ENCODE peak calls at places on chromosome 4, in nine cellular contexts. R is smooth muscle cell of the brain vasculature; L is NCI-H748 treated with DMSO at 0.1 percent for 48 hours; U is Right ventricle myocardium superior; S is GM23248; T is SHP77; N is NCI-H524; W is stimulated activated CD4-positive, alpha-beta T cell treated with anti-CD3 and anti-CD28 coated beads, Interleukin-15, amount 100 ng/mL, for 1 hour; P is heart left ventricle. G is an unnamed sample.

GRCh38 chr4:76952631-76953587 is 3.4 kb downstream of the SEPTIN11 start:
- DNase-seq in W (no peak), U (no peak), T (no peak), P (no peak), S (peak), R (no peak), L (no peak), N (peak), G (no peak)

GRCh38 chr4:185792384-185793146 is 19.4 kb downstream of the SORBS2 start:
- DNase-seq in L (peak), U (no peak), W (no peak), S (peak), T (no peak), P (no peak), N (no peak), R (peak), G (no peak)

GRCh38 chr4:139933541-139933940 is 220.4 kb downstream of the MAML3 start:
- DNase-seq in T (no peak), R (no peak), P (no peak), W (no peak), U (no peak), L (no peak), S (no peak), N (peak), G (no peak)

GRCh38 chr4:152939655-152940054 is 3.5 kb downstream of the FHDC1 start:
- DNase-seq in R (no peak), N (peak), U (no peak), T (no peak), S (no peak), P (no peak), W (no peak), L (no peak), G (no peak)

GRCh38 chr4:87865960-87866598 is 33.3 kb downstream of the MEPE start:
- DNase-seq in P (no peak), W (no peak), T (no peak), L (no peak), S (peak), U (no peak), N (no peak), R (no peak), G (no peak)

GRCh38 chr4:24104173-24104572 is 214.3 kb upstream of the PPARGC1A start:
- DNase-seq in W (no peak), R (peak), P (no peak), L (no peak), U (no peak), T (no peak), N (no peak), S (peak), G (no peak)

GRCh38 chr4:105106416-105106815 is 40.3 kb upstream of the TET2 start:
- DNase-seq in U (no peak), T (no peak), L (no peak), S (no peak), N (no peak), W (no peak), P (no peak), R (no peak), G (no peak)

GRCh38 chr4:76459291-76459723 is 24.3 kb downstream of the SHROOM3 start:
- DNase-seq in P (no peak), T (no peak), L (no peak), W (no peak), R (no peak), U (no peak), N (no peak), S (peak), G (no peak)

GRCh38 chr4:182826391-182826790 is 90.8 kb downstream of the DCTD start:
- DNase-seq in N (no peak), S (no peak), P (no peak), T (no peak), U (no peak), R (no peak), L (no peak), W (no peak), G (no peak)

GRCh38 chr4:110824344-110824743 is 201.5 kb upstream of the PITX2 start:
- DNase-seq in W (no peak), S (no peak), T (no peak), L (no peak), U (no peak), P (no peak), R (no peak), N (no peak), G (no peak)

GRCh38 chr4:173246719-173247118 is 78.1 kb downstream of the GALNT7 start:
- DNase-seq in P (no peak), N (peak), S (no peak), W (no peak), T (no peak), U (no peak), R (no peak), L (no peak), G (peak)

GRCh38 chr4:7266525-7267292 is 74.4 kb downstream of the SORCS2 start:
- DNase-seq in N (no peak), T (no peak), U (peak), S (peak), W (no peak), R (peak), L (no peak), P (no peak), G (no peak)

GRCh38 chr4:2832309-2832980 is 11.2 kb upstream of the ADD1 start:
- DNase-seq in L (no peak), S (no peak), N (no peak), T (no peak), U (peak), P (peak), R (no peak), W (no peak), G (no peak)

GRCh38 chr4:113049421-113050355 is at the start of gene ANK2:
- DNase-seq in U (no peak), N (peak), R (no peak), L (peak), S (peak), T (peak), P (no peak), W (no peak), G (peak)

GRCh38 chr4:54054501-54054900 is 9.9 kb downstream of the CHIC2 start:
- DNase-seq in P (no peak), R (no peak), U (no peak), L (no peak), N (peak), W (no peak), T (no peak), S (no peak), G (no peak)

GRCh38 chr4:114600066-114600552 is 1.5 kb downstream of the UGT8 start:
- DNase-seq in S (no peak), N (peak), L (peak), T (no peak), R (no peak), U (no peak), W (no peak), P (no peak), G (no peak)

G was measured in NCI-H2081 treated with DMSO at 0.1 percent for 48 hours.